ENCODE peak calls at places on chromosome 6, in five cellular contexts. One of them, this sample, is unnamed.

GRCh38 chr6:7841781-7842468 is 68.7 kb downstream of the TXNDC5 start:
- DNase-seq in NT2/D1: no peak
- DNase-seq in mucosa of descending colon: no peak
- DNase-seq in tibial artery: no peak
- DNase-seq in left ventricle myocardium inferior: no peak
- DNase-seq in this sample: no peak

GRCh38 chr6:157561037-157561790 is 180.2 kb downstream of the ZDHHC14 start:
- DNase-seq in NT2/D1: no peak
- DNase-seq in mucosa of descending colon: no peak
- DNase-seq in tibial artery: no peak
- DNase-seq in left ventricle myocardium inferior: no peak
- DNase-seq in this sample: no peak

GRCh38 chr6:98944598-98945011 is 3.1 kb downstream of the FBXL4 start:
- DNase-seq in NT2/D1: no peak
- DNase-seq in mucosa of descending colon: no peak
- DNase-seq in tibial artery: no peak
- DNase-seq in left ventricle myocardium inferior: no peak
- DNase-seq in this sample: no peak

GRCh38 chr6:20608371-20608770 is 74.1 kb downstream of the CDKAL1 start:
- DNase-seq in NT2/D1: no peak
- DNase-seq in mucosa of descending colon: no peak
- DNase-seq in tibial artery: no peak
- DNase-seq in left ventricle myocardium inferior: no peak
- DNase-seq in this sample: no peak

GRCh38 chr6:149150301-149150700 is 167.2 kb upstream of the TAB2 start:
- DNase-seq in NT2/D1: no peak
- DNase-seq in mucosa of descending colon: no peak
- DNase-seq in tibial artery: no peak
- DNase-seq in left ventricle myocardium inferior: no peak
- DNase-seq in this sample: no peak

GRCh38 chr6:111592726-111593515 is 12.8 kb downstream of the TRAF3IP2 start:
- DNase-seq in NT2/D1: no peak
- DNase-seq in mucosa of descending colon: no peak
- DNase-seq in tibial artery: no peak
- DNase-seq in left ventricle myocardium inferior: no peak
- DNase-seq in this sample: no peak

GRCh38 chr6:18242062-18242851 is 22.1 kb downstream of the DEK start:
- DNase-seq in NT2/D1: no peak
- DNase-seq in mucosa of descending colon: no peak
- DNase-seq in tibial artery: no peak
- DNase-seq in left ventricle myocardium inferior: no peak
- DNase-seq in this sample: no peak

GRCh38 chr6:110338820-110339470 is 19.2 kb downstream of the METTL24 start:
- DNase-seq in NT2/D1: no peak
- DNase-seq in mucosa of descending colon: no peak
- DNase-seq in tibial artery: no peak
- DNase-seq in left ventricle myocardium inferior: no peak
- DNase-seq in this sample: no peak

GRCh38 chr6:4649728-4650127 is 126.5 kb upstream of the CDYL start:
- DNase-seq in NT2/D1: no peak
- DNase-seq in mucosa of descending colon: no peak
- DNase-seq in tibial artery: no peak
- DNase-seq in left ventricle myocardium inferior: no peak
- DNase-seq in this sample: no peak

GRCh38 chr6:4644962-4645361 is 131.2 kb upstream of the CDYL start:
- DNase-seq in NT2/D1: no peak
- DNase-seq in mucosa of descending colon: no peak
- DNase-seq in tibial artery: no peak
- DNase-seq in left ventricle myocardium inferior: no peak
- DNase-seq in this sample: no peak

GRCh38 chr6:4645713-4646356 is 130.4 kb upstream of the CDYL start:
- DNase-seq in NT2/D1: no peak
- DNase-seq in mucosa of descending colon: no peak
- DNase-seq in tibial artery: no peak
- DNase-seq in left ventricle myocardium inferior: no peak
- DNase-seq in this sample: no peak

GRCh38 chr6:4651831-4652467 is 124.3 kb upstream of the CDYL start:
- DNase-seq in NT2/D1: no peak
- DNase-seq in mucosa of descending colon: no peak
- DNase-seq in tibial artery: no peak
- DNase-seq in left ventricle myocardium inferior: no peak
- DNase-seq in this sample: no peak

DNA sequence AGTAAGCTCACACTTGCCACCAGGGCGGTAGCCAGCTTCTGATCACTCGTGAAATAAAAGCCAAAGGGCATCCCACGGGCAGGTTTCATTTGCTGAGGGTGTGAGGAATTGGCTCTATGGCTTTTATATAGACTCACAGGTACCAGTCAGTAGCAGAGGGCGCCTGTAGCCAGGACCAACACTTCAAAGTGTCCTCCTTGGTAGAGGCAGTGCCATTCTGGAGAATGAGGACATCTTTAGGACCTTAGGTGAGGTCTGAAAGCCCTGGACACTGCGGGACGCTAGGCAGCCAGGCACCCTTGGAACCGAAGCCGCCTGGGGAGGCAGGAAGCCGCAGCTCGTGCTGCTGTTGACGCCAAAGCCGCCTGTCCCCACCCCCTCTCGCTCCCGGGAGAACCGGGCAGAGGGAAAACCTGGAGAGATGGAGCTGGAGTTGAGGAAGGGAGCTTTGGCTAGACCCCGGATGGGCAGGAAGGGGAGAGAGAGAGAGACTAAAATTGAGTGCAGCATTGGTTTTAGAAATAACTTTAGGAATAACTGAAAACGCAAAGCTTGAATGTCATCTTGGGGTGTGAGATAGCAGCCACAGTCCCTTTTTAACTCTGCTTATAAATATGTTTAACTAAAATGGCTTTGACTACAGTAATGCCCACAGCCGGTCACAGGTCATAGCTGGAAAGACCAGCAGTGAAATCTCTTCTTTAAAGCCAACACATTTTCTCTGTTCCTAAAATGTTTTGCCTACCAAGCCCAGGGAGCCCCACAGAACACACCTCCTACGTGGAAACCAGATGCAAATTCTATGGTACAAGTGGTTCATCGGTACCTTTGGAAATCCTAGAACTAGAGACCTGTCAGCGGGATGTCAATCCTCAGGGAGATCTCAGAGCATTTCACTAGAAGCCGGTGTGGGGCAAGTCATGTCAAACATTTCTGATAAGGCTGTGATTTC is 128.5 kb upstream of the CDYL start:
- DNase-seq in NT2/D1: peak
- DNase-seq in mucosa of descending colon: peak
- DNase-seq in tibial artery: peak
- DNase-seq in left ventricle myocardium inferior: peak
- DNase-seq in this sample: peak
- H3K4me3 ChIP-seq in NT2/D1: peak
- H3K4me3 ChIP-seq in mucosa of descending colon: no peak
- H3K4me3 ChIP-seq in tibial artery: peak
- H3K4me3 ChIP-seq in left ventricle myocardium inferior: peak
- H3K4me3 ChIP-seq in this sample: peak

GRCh38 chr6:46954819-46955520 is 33.2 kb upstream of the ADGRF5 start:
- DNase-seq in NT2/D1: no peak
- DNase-seq in mucosa of descending colon: peak
- DNase-seq in tibial artery: no peak
- DNase-seq in left ventricle myocardium inferior: no peak
- DNase-seq in this sample: no peak
- H3K4me3 ChIP-seq in NT2/D1: no peak
- H3K4me3 ChIP-seq in mucosa of descending colon: no peak
- H3K4me3 ChIP-seq in tibial artery: no peak
- H3K4me3 ChIP-seq in left ventricle myocardium inferior: peak
- H3K4me3 ChIP-seq in this sample: no peak

GRCh38 chr6:14743126-14743464 is 502.8 kb upstream of the JARID2 start:
- DNase-seq in NT2/D1: no peak
- DNase-seq in mucosa of descending colon: no peak
- DNase-seq in tibial artery: no peak
- DNase-seq in left ventricle myocardium inferior: no peak
- DNase-seq in this sample: no peak

GRCh38 chr6:14742680-14743079 is 503.2 kb upstream of the JARID2 start:
- DNase-seq in NT2/D1: no peak
- DNase-seq in mucosa of descending colon: no peak
- DNase-seq in tibial artery: no peak
- DNase-seq in left ventricle myocardium inferior: no peak
- DNase-seq in this sample: no peak

GRCh38 chr6:14742171-14742570 is 503.7 kb upstream of the JARID2 start:
- DNase-seq in NT2/D1: no peak
- DNase-seq in mucosa of descending colon: no peak
- DNase-seq in tibial artery: no peak
- DNase-seq in left ventricle myocardium inferior: no peak
- DNase-seq in this sample: no peak

GRCh38 chr6:14744212-14744556 is 501.7 kb upstream of the JARID2 start:
- DNase-seq in NT2/D1: no peak
- DNase-seq in mucosa of descending colon: no peak
- DNase-seq in tibial artery: no peak
- DNase-seq in left ventricle myocardium inferior: no peak
- DNase-seq in this sample: no peak

GRCh38 chr6:14743465-14744211 is 502.2 kb upstream of the JARID2 start:
- DNase-seq in NT2/D1: no peak
- DNase-seq in mucosa of descending colon: no peak
- DNase-seq in tibial artery: peak
- DNase-seq in left ventricle myocardium inferior: peak
- DNase-seq in this sample: no peak
- H3K4me3 ChIP-seq in NT2/D1: no peak
- H3K4me3 ChIP-seq in mucosa of descending colon: no peak
- H3K4me3 ChIP-seq in tibial artery: no peak
- H3K4me3 ChIP-seq in left ventricle myocardium inferior: no peak
- H3K4me3 ChIP-seq in this sample: no peak

GRCh38 chr6:128511518-128511917 is 8.9 kb downstream of the PTPRK start:
- DNase-seq in NT2/D1: no peak
- DNase-seq in mucosa of descending colon: no peak
- DNase-seq in tibial artery: no peak
- DNase-seq in left ventricle myocardium inferior: no peak
- DNase-seq in this sample: no peak
- H3K4me3 ChIP-seq in NT2/D1: no peak
- H3K4me3 ChIP-seq in mucosa of descending colon: no peak
- H3K4me3 ChIP-seq in tibial artery: no peak
- H3K4me3 ChIP-seq in left ventricle myocardium inferior: no peak
- H3K4me3 ChIP-seq in this sample: no peak

DNA sequence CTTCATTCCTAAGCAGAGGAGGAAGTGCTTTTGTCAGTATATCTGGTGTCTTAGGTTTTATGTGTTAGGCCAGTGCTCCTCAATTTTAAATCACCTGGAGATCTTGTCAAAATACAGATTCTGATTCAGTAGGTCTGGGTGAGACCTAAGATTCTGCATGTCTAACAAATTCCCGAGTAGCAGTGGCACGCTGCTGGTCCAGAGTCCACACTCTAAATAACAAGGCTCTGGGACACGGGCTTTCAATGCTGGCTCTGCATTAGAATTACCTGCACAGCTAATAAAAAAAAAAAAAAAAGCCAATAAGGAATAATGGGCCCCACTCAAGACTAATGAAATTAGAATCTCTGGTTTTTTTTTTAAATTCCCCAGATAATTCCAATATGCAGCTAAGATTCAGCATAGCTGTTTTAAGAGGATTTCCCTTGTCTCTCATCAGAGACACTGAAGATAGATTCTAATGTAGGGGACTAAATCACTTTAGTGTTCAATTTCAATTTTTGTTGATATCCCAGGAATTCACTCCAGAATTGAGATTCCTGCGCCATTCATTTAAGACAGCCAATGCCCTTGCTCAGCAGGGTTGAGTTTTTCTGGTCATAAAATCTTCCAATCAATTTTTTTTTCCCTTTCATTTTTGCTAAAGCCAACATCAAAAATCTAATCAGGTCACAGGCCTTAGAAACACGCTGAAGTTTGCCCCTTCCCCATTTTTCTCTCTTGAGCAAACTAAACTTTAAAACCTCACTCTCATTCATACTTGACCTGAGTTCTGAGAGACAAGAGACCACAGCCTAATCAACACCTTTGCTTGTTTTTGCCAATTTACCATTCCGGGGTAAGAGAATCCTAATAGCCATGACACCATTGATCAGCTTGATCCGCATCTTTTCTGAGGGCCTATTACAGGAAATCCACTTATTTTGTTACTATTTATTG is 2.4 kb downstream of the TDP2 start:
- DNase-seq in NT2/D1: no peak
- DNase-seq in mucosa of descending colon: peak
- DNase-seq in tibial artery: no peak
- DNase-seq in left ventricle myocardium inferior: no peak
- DNase-seq in this sample: no peak
- H3K4me3 ChIP-seq in NT2/D1: no peak
- H3K4me3 ChIP-seq in mucosa of descending colon: peak
- H3K4me3 ChIP-seq in tibial artery: peak
- H3K4me3 ChIP-seq in left ventricle myocardium inferior: no peak
- H3K4me3 ChIP-seq in this sample: no peak

GRCh38 chr6:131765081-131765852 is 42.6 kb upstream of the ENPP1 start:
- DNase-seq in NT2/D1: no peak
- DNase-seq in mucosa of descending colon: no peak
- DNase-seq in tibial artery: no peak
- DNase-seq in left ventricle myocardium inferior: no peak
- DNase-seq in this sample: no peak
- H3K4me3 ChIP-seq in NT2/D1: no peak
- H3K4me3 ChIP-seq in mucosa of descending colon: no peak
- H3K4me3 ChIP-seq in tibial artery: no peak
- H3K4me3 ChIP-seq in left ventricle myocardium inferior: no peak
- H3K4me3 ChIP-seq in this sample: no peak

GRCh38 chr6:43509984-43510826 is at the start of gene LRRC73:
- DNase-seq in NT2/D1: no peak
- DNase-seq in mucosa of descending colon: peak
- DNase-seq in tibial artery: peak
- DNase-seq in left ventricle myocardium inferior: peak
- DNase-seq in this sample: peak
- H3K4me3 ChIP-seq in NT2/D1: peak
- H3K4me3 ChIP-seq in mucosa of descending colon: peak
- H3K4me3 ChIP-seq in tibial artery: peak
- H3K4me3 ChIP-seq in left ventricle myocardium inferior: peak
- H3K4me3 ChIP-seq in this sample: peak

This sample was measured in coronary artery.